ENCODE peak calls at places on chromosomes 4 and X, in eight cellular contexts. U is naive thymus-derived CD4-positive, alpha-beta T cell; K is NT2/D1; O is kidney; H is A673; E is cardiac muscle cell; Z is hepatocyte; J is esophagus muscularis mucosa. L is an unnamed sample.

GRCh38 chr4:80016506-80016905 is 56.5 kb downstream of the ANTXR2 start:
- DNase-seq in U (no peak), K (no peak), J (no peak), H (no peak), O (no peak), E (no peak), Z (no peak), L (no peak)

GRCh38 chr4:101527186-101527585 is 179.9 kb upstream of the PPP3CA start:
- DNase-seq in H (no peak), U (peak; percentile 61), O (no peak), E (no peak), Z (no peak), K (no peak), J (no peak), L (no peak)

GRCh38 chr4:81562093-81562492 is 90.4 kb upstream of the RASGEF1B start:
- DNase-seq in H (no peak), O (no peak), U (peak; percentile 42), Z (no peak), K (no peak), J (no peak), E (no peak), L (no peak)

GRCh38 chrX:50615570-50616158 is 145.0 kb upstream of the DGKK start:
- DNase-seq in H (no peak), E (no peak), O (no peak), U (no peak), K (no peak), Z (no peak), J (no peak), L (no peak)

GRCh38 chrX:63930140-63930539 is 145.1 kb upstream of the ARHGEF9 start:
- DNase-seq in O (no peak), H (no peak), U (no peak), E (no peak), K (no peak), J (no peak), Z (no peak), L (no peak)

GRCh38 chrX:15298201-15298600 is 17.2 kb downstream of the ASB11 start:
- DNase-seq in E (peak; percentile 38), J (no peak), H (peak; percentile 83), U (no peak), O (no peak), K (no peak), Z (no peak), L (no peak)

GRCh38 chr4:742742-743311 is 37.2 kb downstream of the PCGF3 start:
- DNase-seq in Z (peak; percentile 79), E (peak; percentile 65), H (peak; percentile 85), U (peak; percentile 61), J (no peak), K (peak; percentile 33), O (peak; percentile 59), L (no peak)

GRCh38 chrX:48957477-48957826 is at the start of gene OTUD5:
- DNase-seq in O (peak; percentile 91), H (peak; percentile 85), E (no peak), J (no peak), U (no peak), K (no peak), Z (peak; percentile 66), L (no peak)

GRCh38 chr4:113639311-113639710 is 122.2 kb downstream of the CAMK2D start:
- DNase-seq in K (no peak), J (no peak), O (no peak), Z (no peak), E (no peak), U (no peak), H (no peak), L (no peak)

GRCh38 chrX:128807367-128807766 is 715.9 kb downstream of the SMARCA1 start:
- DNase-seq in J (no peak), O (no peak), E (no peak), U (no peak), K (no peak), H (no peak), Z (peak; percentile 10), L (no peak)

GRCh38 chrX:111857534-111857933 is 18.4 kb upstream of the TRPC5OS start:
- DNase-seq in Z (no peak), H (no peak), J (no peak), O (no peak), E (no peak), U (no peak), K (no peak), L (no peak)

GRCh38 chr4:81453024-81453423 is 18.7 kb downstream of the RASGEF1B start:
- DNase-seq in Z (no peak), U (no peak), O (no peak), H (no peak), E (no peak), J (no peak), K (no peak), L (no peak)

GRCh38 chr4:183468210-183469095 is 24.0 kb downstream of the CDKN2AIP start:
- DNase-seq in Z (peak; percentile 23), E (peak; percentile 24), J (peak; percentile 21), H (no peak), O (no peak), U (no peak), K (no peak), L (no peak)

GRCh38 chr4:22019676-22020075 is 71.1 kb upstream of the KCNIP4 start:
- DNase-seq in J (no peak), H (no peak), U (no peak), O (no peak), Z (no peak), E (peak; percentile 4), K (no peak), L (no peak)

GRCh38 chrX:115957862-115958490 is 212.6 kb upstream of the AGTR2 start:
- DNase-seq in E (no peak), J (no peak), O (no peak), K (no peak), U (no peak), H (peak; percentile 5), Z (no peak), L (no peak)

GRCh38 chr4:86664959-86665358 is 70.8 kb downstream of the PTPN13 start:
- DNase-seq in J (no peak), U (no peak), O (no peak), H (no peak), E (peak; percentile 84), Z (no peak), K (no peak), L (no peak)

GRCh38 chr4:187179086-187180070 is 455.7 kb upstream of the FAT1 start:
- DNase-seq in U (no peak), E (no peak), K (no peak), H (no peak), Z (no peak), O (no peak), J (no peak), L (no peak)

GRCh38 chr4:158211288-158211687 is 1.0 kb downstream of the TMEM144 start:
- DNase-seq in H (no peak), U (no peak), K (no peak), J (no peak), O (no peak), E (no peak), Z (peak; percentile 64), L (no peak)
- H3K4me3 ChIP-seq in H (peak overlapping the region; percentile 47), U (no peak overlapping the region), K (no peak overlapping the region), J (peak overlapping the region; percentile 50), O (peak overlapping the region; percentile 80), E (peak overlapping the region; percentile 46), Z (peak overlapping the region; percentile 45), L (peak overlapping the region; percentile 65)

GRCh38 chr4:94758700-94759399 is 1.1 kb downstream of the BMPR1B start:
- DNase-seq in O (no peak), K (no peak), H (no peak), E (no peak), Z (no peak), J (no peak), U (no peak), L (no peak)

GRCh38 chr4:94759767-94760211 is 2.0 kb downstream of the BMPR1B start:
- DNase-seq in U (no peak), O (no peak), J (no peak), Z (no peak), H (no peak), K (no peak), E (no peak), L (peak; percentile 67)

GRCh38 chr4:94757192-94758140 is at the start of gene BMPR1B:
- DNase-seq in K (no peak), E (peak; percentile 70), J (no peak), Z (peak; percentile 62), O (peak; percentile 76), H (peak; percentile 80), U (no peak), L (peak; percentile 70)

GRCh38 chr4:94762326-94762725 is 4.6 kb downstream of the BMPR1B start:
- DNase-seq in J (no peak), Z (no peak), U (no peak), E (no peak), K (no peak), O (no peak), H (no peak), L (no peak)

GRCh38 chr4:94758141-94758699 is 465 bp downstream of the BMPR1B start:
- DNase-seq in H (peak; percentile 40), K (no peak), E (peak; percentile 22), O (peak; percentile 91), J (no peak), U (no peak), Z (peak; percentile 54), L (no peak)
- H3K4me3 ChIP-seq in H (peak overlapping the region; percentile 58), K (peak overlapping the region; percentile 46), E (peak overlapping the region; percentile 37), O (peak overlapping the region; percentile 64), J (peak overlapping the region; percentile 81), U (no peak overlapping the region), Z (peak overlapping the region; percentile 56), L (peak overlapping the region; percentile 70)

GRCh38 chrX:153733651-153734240 is 9.1 kb downstream of the ABCD1 start:
- DNase-seq in O (no peak), Z (no peak), H (no peak), K (no peak), E (no peak), U (no peak), J (no peak), L (no peak)

GRCh38 chrX:153734871-153735270 is 10.2 kb downstream of the ABCD1 start:
- DNase-seq in J (no peak), Z (no peak), U (no peak), O (no peak), H (no peak), K (no peak), E (no peak), L (no peak)

GRCh38 chrX:153731117-153731844 is 6.6 kb downstream of the ABCD1 start:
- DNase-seq in E (peak; percentile 63), H (no peak), K (no peak), U (no peak), Z (no peak), J (no peak), O (no peak), L (no peak)

GRCh38 chrX:153731845-153732215 is 7.2 kb downstream of the ABCD1 start:
- DNase-seq in H (no peak), J (no peak), O (no peak), Z (no peak), K (no peak), E (no peak), U (no peak), L (no peak)

GRCh38 chrX:153732406-153732805 is 7.8 kb downstream of the ABCD1 start:
- DNase-seq in E (no peak), Z (no peak), J (no peak), K (no peak), O (peak; percentile 37), H (no peak), U (no peak), L (no peak)
- H3K4me3 ChIP-seq in E (no peak overlapping the region), Z (no peak overlapping the region), J (no peak overlapping the region), K (no peak overlapping the region), O (no peak overlapping the region), H (no peak overlapping the region), U (no peak overlapping the region), L (no peak overlapping the region)

DNA sequence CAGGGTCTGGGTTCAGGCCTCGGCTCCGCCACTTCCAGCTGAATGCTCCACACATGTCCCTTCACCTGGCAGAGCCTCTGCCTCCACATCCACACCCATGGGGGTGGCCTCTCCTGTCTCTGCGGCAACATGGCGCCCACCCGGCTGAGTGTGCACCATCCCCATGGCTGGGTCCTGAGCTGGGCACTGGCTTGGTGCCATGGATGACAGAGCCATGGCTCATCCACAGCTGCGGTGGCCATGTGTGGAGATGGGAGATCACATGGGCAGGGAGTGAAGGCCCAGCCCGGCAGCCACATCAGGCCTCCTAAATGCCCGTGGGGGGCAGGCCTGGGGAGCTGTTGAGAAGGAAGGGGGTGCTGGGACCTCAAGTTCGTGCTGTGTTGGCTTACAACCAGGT is 213.7 kb downstream of the AFAP1 start:
- DNase-seq in H (no peak), E (no peak), Z (no peak), K (no peak), O (no peak), U (no peak), J (no peak), L (no peak)
- H3K4me3 ChIP-seq in H (no peak overlapping the region), E (no peak overlapping the region), Z (no peak overlapping the region), K (no peak overlapping the region), O (no peak overlapping the region), U (no peak overlapping the region), J (no peak overlapping the region), L (no peak overlapping the region)

L was measured in LNCaP clone FGC.